ENCODE peak calls at places on chromosomes 1 and 21, in four cellular contexts. J is heart right ventricle, L is GM10248, M is nephron progenitor cell. Y is an unnamed sample.
A peak's percentile ranks its signal among the peaks of the same experiment; 100 is the strongest.

GRCh38 chr1:161506336-161507223 is 1.3 kb downstream of the FCGR2A start:
- DNase-seq in M (no peak), L (no peak), J (peak; percentile 16), Y (no peak)

GRCh38 chr1:67575861-67576260 is 109.1 kb upstream of the GADD45A start:
- DNase-seq in J (no peak), M (no peak), L (no peak), Y (no peak)

GRCh38 chr1:25831569-25832196 is 11.9 kb downstream of the MTFR1L start:
- DNase-seq in J (no peak), L (no peak), M (no peak), Y (no peak)

GRCh38 chr1:85428471-85429077 is 36.4 kb downstream of the DDAH1 start:
- DNase-seq in M (no peak), L (no peak), J (no peak), Y (no peak)

GRCh38 chr1:12574757-12575139 is 43.3 kb downstream of the DHRS3 start:
- DNase-seq in M (no peak), L (no peak), J (no peak), Y (no peak)

GRCh38 chr1:181807251-181807650 is 254.3 kb downstream of the ZNF648 start:
- DNase-seq in J (no peak), L (no peak), M (no peak), Y (no peak)

GRCh38 chr1:234585333-234586055 is 24.5 kb downstream of the IRF2BP2 start:
- DNase-seq in M (no peak), J (peak; percentile 43), L (no peak), Y (no peak)

GRCh38 chr1:154427173-154428139 is 22.3 kb downstream of the IL6R start:
- DNase-seq in J (peak; percentile 60), M (no peak), L (no peak), Y (no peak)

GRCh38 chr21:35981514-35982070 is 78.7 kb downstream of the SETD4 start:
- DNase-seq in J (no peak), M (no peak), L (no peak), Y (no peak)

GRCh38 chr1:41917835-41918449 is 780 bp downstream of the HIVEP3 start:
- DNase-seq in L (peak; percentile 35), M (peak; percentile 80), J (no peak), Y (no peak)

GRCh38 chr1:102365074-102365473 is 368.3 kb upstream of the OLFM3 start:
- DNase-seq in J (no peak), L (no peak), M (no peak), Y (no peak)

GRCh38 chr1:153936011-153936802 is 10.3 kb downstream of the DENND4B start:
- DNase-seq in J (no peak), L (no peak), M (no peak), Y (no peak)

DNA sequence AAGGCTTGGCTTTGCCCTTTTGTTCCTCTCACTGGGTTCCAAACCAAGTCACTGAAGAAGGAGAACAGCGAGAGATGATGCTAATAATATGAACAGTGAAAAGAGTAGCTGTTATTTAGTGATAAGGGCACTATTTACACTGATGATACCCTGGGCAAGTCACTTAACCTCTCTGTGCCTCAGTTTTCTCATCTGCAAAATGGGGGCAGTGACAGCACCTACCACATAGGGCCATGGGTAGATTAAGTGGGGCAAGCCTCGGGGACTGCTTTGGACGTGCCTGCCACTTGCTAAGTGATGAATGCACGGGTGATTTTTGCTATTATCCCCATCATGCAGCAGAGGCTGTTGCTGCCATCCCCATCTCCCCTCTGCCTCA is 9.2 kb downstream of the ATP13A2 start:
- DNase-seq in M (no peak), L (no peak), J (no peak), Y (no peak)
- TF ChIP-seq CTCF in M (no peak), L (no peak), J (no peak), Y (no peak)

DNA sequence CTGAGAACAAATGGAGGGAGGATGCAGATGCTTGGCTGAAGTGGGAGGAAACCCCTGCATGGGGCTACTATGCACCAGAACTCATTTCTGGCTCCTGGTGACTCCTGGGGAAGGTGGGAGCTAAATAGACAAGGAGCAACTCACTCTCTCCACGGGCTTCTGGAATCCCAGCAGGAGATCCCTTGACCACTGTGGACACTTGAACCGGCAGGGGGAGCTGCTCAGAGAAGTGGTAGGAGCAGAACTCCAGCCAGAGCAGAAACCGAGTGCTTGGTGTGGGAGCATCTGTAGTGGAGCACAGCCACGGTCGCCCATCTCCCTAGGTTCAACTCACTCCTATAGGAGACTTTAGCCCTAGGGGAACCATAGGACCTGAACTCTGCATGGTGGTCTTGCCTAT is 205.6 kb upstream of the GJB5 start:
- DNase-seq in L (no peak), M (peak; percentile 32), J (no peak), Y (no peak)
- TF ChIP-seq CTCF in L (peak; percentile 6), M (no peak), J (no peak), Y (no peak)

GRCh38 chr21:33558777-33559421 is 16.1 kb downstream of the SON start:
- DNase-seq in L (no peak), M (no peak), J (no peak), Y (no peak)

GRCh38 chr21:33561373-33561772 is 18.5 kb downstream of the SON start:
- DNase-seq in L (no peak), J (no peak), M (no peak), Y (no peak)

GRCh38 chr21:33560965-33561364 is 18.1 kb downstream of the SON start:
- DNase-seq in L (no peak), J (no peak), M (no peak), Y (no peak)

GRCh38 chr21:33557447-33557846 is 14.6 kb downstream of the SON start:
- DNase-seq in M (no peak), L (no peak), J (no peak), Y (no peak)

GRCh38 chr21:33559813-33560212 is 17.0 kb downstream of the SON start:
- DNase-seq in L (no peak), M (no peak), J (no peak), Y (no peak)
- TF ChIP-seq CTCF in L (no peak), M (no peak), J (no peak), Y (no peak)

GRCh38 chr1:95281781-95282495 is 47.9 kb downstream of the RWDD3 start:
- DNase-seq in L (no peak), J (no peak), M (no peak), Y (no peak)

GRCh38 chr1:95276429-95276828 is 42.4 kb downstream of the RWDD3 start:
- DNase-seq in L (no peak), J (no peak), M (no peak), Y (no peak)

GRCh38 chr1:95282496-95282850 is 48.5 kb downstream of the RWDD3 start:
- DNase-seq in J (no peak), M (no peak), L (no peak), Y (no peak)

GRCh38 chr1:95278173-95278988 is 44.4 kb downstream of the RWDD3 start:
- DNase-seq in M (no peak), J (no peak), L (no peak), Y (no peak)
- TF ChIP-seq CTCF in M (no peak), J (no peak), L (no peak), Y (no peak)

DNA sequence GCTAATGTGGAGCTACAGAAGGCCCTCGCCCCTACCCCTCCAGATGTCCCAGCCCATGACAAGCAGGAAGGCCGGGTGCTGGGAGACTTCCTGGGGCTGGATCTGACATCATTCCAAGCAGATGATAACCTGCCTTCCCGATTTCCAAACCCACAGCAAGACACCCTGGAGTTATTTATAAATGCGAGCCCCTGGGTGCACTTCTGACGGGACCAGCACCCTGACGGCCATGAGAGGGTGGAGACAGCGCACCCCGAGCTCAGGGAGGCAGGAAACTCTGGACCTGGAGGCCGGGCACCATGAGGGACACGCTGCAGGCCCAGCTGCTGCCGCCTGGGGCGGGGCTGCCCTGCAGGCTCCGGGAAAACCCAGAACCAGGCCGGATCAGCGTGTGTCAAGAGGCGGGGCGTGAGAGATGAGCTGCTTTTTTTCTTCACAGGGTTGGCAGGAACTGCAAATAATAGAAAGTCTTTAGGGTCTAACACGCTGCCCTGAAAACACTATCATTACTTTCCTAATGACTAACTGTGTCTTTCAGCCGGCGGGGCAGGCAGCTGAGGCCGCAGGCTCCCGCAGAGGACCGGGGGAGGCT is 2.5 kb upstream of the PCBP3 start:
- DNase-seq in J (peak; percentile 46), M (no peak), L (no peak), Y (no peak)
- TF ChIP-seq CTCF in J (no peak), M (no peak), L (no peak), Y (no peak)

GRCh38 chr1:203148127-203148526 is 20.6 kb downstream of the ADORA1 start:
- DNase-seq in J (no peak), M (no peak), L (no peak), Y (no peak)
- TF ChIP-seq CTCF in J (peak; percentile 16), M (peak; percentile 30), L (no peak), Y (no peak)

GRCh38 chr1:94538243-94538827 is 3.2 kb downstream of the F3 start:
- DNase-seq in M (no peak), L (no peak), J (no peak), Y (no peak)
- TF ChIP-seq CTCF in M (no peak), L (no peak), J (no peak), Y (no peak)

DNA sequence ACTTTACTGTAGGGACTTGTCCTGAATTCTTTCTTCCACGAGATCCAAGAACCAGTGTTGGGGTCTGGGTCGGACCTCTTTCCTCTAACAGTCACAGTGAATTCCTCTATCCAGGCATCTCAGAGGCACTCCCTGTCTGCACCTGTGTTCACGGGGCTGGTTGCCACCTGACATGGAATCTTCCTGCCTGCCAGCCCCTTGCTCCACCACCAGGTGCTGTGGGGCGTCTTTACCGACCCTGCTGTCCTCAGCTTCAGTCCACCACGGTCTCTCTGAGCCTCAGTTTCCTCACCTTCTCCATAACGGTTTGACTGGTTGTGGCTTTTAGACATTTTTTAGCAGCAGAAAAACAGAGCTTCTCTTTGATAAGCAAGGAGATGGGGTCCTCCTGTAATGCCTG is 62.7 kb downstream of the SDC3 start:
- DNase-seq in M (no peak), L (no peak), J (no peak), Y (no peak)
- TF ChIP-seq CTCF in M (no peak), L (no peak), J (no peak), Y (no peak)

GRCh38 chr21:26964379-26964778 is 2.5 kb downstream of the ADAMTS5 start:
- DNase-seq in J (peak; percentile 52), M (no peak), L (no peak), Y (no peak)
- TF ChIP-seq CTCF in J (no peak), M (no peak), L (no peak), Y (no peak)

DNA sequence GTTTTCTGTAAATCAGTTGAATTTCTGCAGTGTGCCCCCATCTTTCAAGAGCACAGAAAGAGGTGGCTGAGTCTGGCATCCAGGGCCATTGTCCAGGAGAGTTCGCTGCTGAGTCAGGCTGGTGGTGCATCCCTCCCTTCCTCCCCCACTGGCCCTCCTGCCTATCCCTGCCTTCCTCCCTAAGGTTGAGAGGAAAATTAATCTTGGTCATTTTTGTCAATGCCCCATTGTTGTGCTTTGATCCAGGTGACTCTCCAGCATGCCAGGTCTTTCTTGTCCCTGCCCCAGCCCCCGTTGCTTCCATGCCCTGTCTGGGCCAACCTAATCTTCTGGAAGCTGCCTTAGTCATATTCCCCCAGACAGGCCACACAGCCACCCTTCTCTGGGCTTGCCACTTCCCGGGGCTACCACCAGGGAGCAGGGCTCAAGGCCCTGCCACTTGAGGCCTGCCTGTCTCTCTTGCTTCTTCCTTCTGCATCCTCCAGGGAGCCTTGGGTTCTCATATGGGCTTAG is 26.6 kb downstream of the PROK1 start:
- DNase-seq in M (no peak), J (no peak), L (no peak), Y (no peak)
- TF ChIP-seq CTCF in M (no peak), J (peak; percentile 12), L (no peak), Y (no peak)